ENCODE peak calls at places on chromosomes 11 and 22, in five cellular contexts. One of them, this sample, is unnamed.

GRCh38 chr11:13091373-13091772 is 82.3 kb downstream of the RASSF10 start:
- DNase-seq in transverse colon: no peak
- DNase-seq in tibial nerve: no peak
- DNase-seq in stomach: no peak
- DNase-seq in cardiac muscle cell: no peak
- DNase-seq in this sample: no peak

GRCh38 chr11:3865388-3866193 is 10.1 kb downstream of the STIM1 start:
- DNase-seq in transverse colon: no peak
- DNase-seq in tibial nerve: no peak
- DNase-seq in stomach: no peak
- DNase-seq in cardiac muscle cell: peak; percentile 44
- DNase-seq in this sample: peak; percentile 73

GRCh38 chr22:44998296-44998695 is 11.5 kb downstream of the PHF21B start:
- DNase-seq in transverse colon: no peak
- DNase-seq in tibial nerve: no peak
- DNase-seq in stomach: no peak
- DNase-seq in cardiac muscle cell: no peak
- DNase-seq in this sample: no peak

GRCh38 chr11:115348404-115348803 is 155.8 kb downstream of the CADM1 start:
- DNase-seq in transverse colon: no peak
- DNase-seq in tibial nerve: no peak
- DNase-seq in stomach: no peak
- DNase-seq in cardiac muscle cell: no peak
- DNase-seq in this sample: no peak

GRCh38 chr22:43969021-43969878 is 14.0 kb downstream of the SAMM50 start:
- DNase-seq in transverse colon: no peak
- DNase-seq in tibial nerve: no peak
- DNase-seq in stomach: no peak
- DNase-seq in cardiac muscle cell: no peak
- DNase-seq in this sample: no peak

GRCh38 chr22:26983311-26983710 is 325.9 kb downstream of the MIAT start:
- DNase-seq in transverse colon: no peak
- DNase-seq in tibial nerve: no peak
- DNase-seq in stomach: no peak
- DNase-seq in cardiac muscle cell: no peak
- DNase-seq in this sample: no peak

GRCh38 chr22:39223091-39223710 is 21.6 kb downstream of the PDGFB start:
- DNase-seq in transverse colon: no peak
- DNase-seq in tibial nerve: no peak
- DNase-seq in stomach: no peak
- DNase-seq in cardiac muscle cell: no peak
- DNase-seq in this sample: no peak

GRCh38 chr11:70244698-70245097 is 25.8 kb upstream of the PPFIA1 start:
- DNase-seq in transverse colon: no peak
- DNase-seq in tibial nerve: no peak
- DNase-seq in stomach: no peak
- DNase-seq in cardiac muscle cell: no peak
- DNase-seq in this sample: peak; percentile 59

GRCh38 chr22:45620707-45621106 is 50.9 kb upstream of the ATXN10 start:
- DNase-seq in transverse colon: no peak
- DNase-seq in tibial nerve: no peak
- DNase-seq in stomach: no peak
- DNase-seq in cardiac muscle cell: no peak
- DNase-seq in this sample: no peak

GRCh38 chr22:48112687-48113521 is 1350.5 kb downstream of the TBC1D22A start:
- DNase-seq in transverse colon: no peak
- DNase-seq in tibial nerve: no peak
- DNase-seq in stomach: no peak
- DNase-seq in cardiac muscle cell: no peak
- DNase-seq in this sample: no peak

GRCh38 chr11:132114185-132114584 is 743.8 kb downstream of the NTM start:
- DNase-seq in transverse colon: peak; percentile 18
- DNase-seq in tibial nerve: peak; percentile 41
- DNase-seq in stomach: peak; percentile 46
- DNase-seq in cardiac muscle cell: peak; percentile 72
- DNase-seq in this sample: peak; percentile 56

GRCh38 chr11:57477507-57478189 is 17.3 kb downstream of the RTN4RL2 start:
- DNase-seq in transverse colon: peak; percentile 32
- DNase-seq in tibial nerve: no peak
- DNase-seq in stomach: peak; percentile 86
- DNase-seq in cardiac muscle cell: no peak
- DNase-seq in this sample: no peak

GRCh38 chr22:36510966-36511881 is 4.4 kb upstream of the FOXRED2 start:
- DNase-seq in transverse colon: peak; percentile 34
- DNase-seq in tibial nerve: peak; percentile 52
- DNase-seq in stomach: no peak
- DNase-seq in cardiac muscle cell: peak; percentile 66
- DNase-seq in this sample: peak; percentile 70

GRCh38 chr11:16000065-16000464 is 356.3 kb downstream of the SOX6 start:
- DNase-seq in transverse colon: no peak
- DNase-seq in tibial nerve: no peak
- DNase-seq in stomach: no peak
- DNase-seq in cardiac muscle cell: no peak
- DNase-seq in this sample: peak; percentile 84

GRCh38 chr22:42994917-42995562 is 19.9 kb downstream of the PACSIN2 start:
- DNase-seq in transverse colon: peak; percentile 75
- DNase-seq in tibial nerve: peak; percentile 59
- DNase-seq in stomach: peak; percentile 79
- DNase-seq in cardiac muscle cell: peak; percentile 37
- DNase-seq in this sample: peak; percentile 93

GRCh38 chr11:108224908-108225786 is 2.3 kb downstream of the ATM start:
- DNase-seq in transverse colon: no peak
- DNase-seq in tibial nerve: peak; percentile 12
- DNase-seq in stomach: no peak
- DNase-seq in cardiac muscle cell: no peak
- DNase-seq in this sample: no peak

GRCh38 chr22:43399980-43400358 is 11.8 kb upstream of the MPPED1 start:
- DNase-seq in transverse colon: no peak
- DNase-seq in tibial nerve: no peak
- DNase-seq in stomach: no peak
- DNase-seq in cardiac muscle cell: no peak
- DNase-seq in this sample: no peak

GRCh38 chr11:16924826-16925494 is 89.3 kb downstream of the PLEKHA7 start:
- DNase-seq in transverse colon: peak; percentile 89
- DNase-seq in tibial nerve: peak; percentile 14
- DNase-seq in stomach: peak; percentile 86
- DNase-seq in cardiac muscle cell: peak; percentile 67
- DNase-seq in this sample: peak; percentile 64

GRCh38 chr11:86988351-86988881 is 33.2 kb upstream of the FZD4 start:
- DNase-seq in transverse colon: no peak
- DNase-seq in tibial nerve: no peak
- DNase-seq in stomach: no peak
- DNase-seq in cardiac muscle cell: no peak
- DNase-seq in this sample: no peak

GRCh38 chr22:37624876-37625275 is 14.6 kb upstream of the SH3BP1 start:
- DNase-seq in transverse colon: no peak
- DNase-seq in tibial nerve: no peak
- DNase-seq in stomach: no peak
- DNase-seq in cardiac muscle cell: no peak
- DNase-seq in this sample: no peak

GRCh38 chr11:119687220-119688046 is 41.6 kb downstream of the NECTIN1 start:
- DNase-seq in transverse colon: no peak
- DNase-seq in tibial nerve: no peak
- DNase-seq in stomach: no peak
- DNase-seq in cardiac muscle cell: no peak
- DNase-seq in this sample: no peak

GRCh38 chr11:111355956-111356659 is 23.0 kb downstream of the POU2AF1 start:
- DNase-seq in transverse colon: no peak
- DNase-seq in tibial nerve: no peak
- DNase-seq in stomach: no peak
- DNase-seq in cardiac muscle cell: no peak
- DNase-seq in this sample: no peak

GRCh38 chr22:21945453-21946261 is 7.0 kb downstream of the PPM1F start:
- DNase-seq in transverse colon: no peak
- DNase-seq in tibial nerve: no peak
- DNase-seq in stomach: no peak
- DNase-seq in cardiac muscle cell: no peak
- DNase-seq in this sample: no peak

GRCh38 chr22:29336751-29337490 is 21.4 kb upstream of the RASL10A start:
- DNase-seq in transverse colon: no peak
- DNase-seq in tibial nerve: no peak
- DNase-seq in stomach: peak; percentile 74
- DNase-seq in cardiac muscle cell: no peak
- DNase-seq in this sample: no peak

GRCh38 chr11:46202149-46202548 is 75.3 kb upstream of the CREB3L1 start:
- DNase-seq in transverse colon: no peak
- DNase-seq in tibial nerve: no peak
- DNase-seq in stomach: no peak
- DNase-seq in cardiac muscle cell: no peak
- DNase-seq in this sample: no peak

DNA sequence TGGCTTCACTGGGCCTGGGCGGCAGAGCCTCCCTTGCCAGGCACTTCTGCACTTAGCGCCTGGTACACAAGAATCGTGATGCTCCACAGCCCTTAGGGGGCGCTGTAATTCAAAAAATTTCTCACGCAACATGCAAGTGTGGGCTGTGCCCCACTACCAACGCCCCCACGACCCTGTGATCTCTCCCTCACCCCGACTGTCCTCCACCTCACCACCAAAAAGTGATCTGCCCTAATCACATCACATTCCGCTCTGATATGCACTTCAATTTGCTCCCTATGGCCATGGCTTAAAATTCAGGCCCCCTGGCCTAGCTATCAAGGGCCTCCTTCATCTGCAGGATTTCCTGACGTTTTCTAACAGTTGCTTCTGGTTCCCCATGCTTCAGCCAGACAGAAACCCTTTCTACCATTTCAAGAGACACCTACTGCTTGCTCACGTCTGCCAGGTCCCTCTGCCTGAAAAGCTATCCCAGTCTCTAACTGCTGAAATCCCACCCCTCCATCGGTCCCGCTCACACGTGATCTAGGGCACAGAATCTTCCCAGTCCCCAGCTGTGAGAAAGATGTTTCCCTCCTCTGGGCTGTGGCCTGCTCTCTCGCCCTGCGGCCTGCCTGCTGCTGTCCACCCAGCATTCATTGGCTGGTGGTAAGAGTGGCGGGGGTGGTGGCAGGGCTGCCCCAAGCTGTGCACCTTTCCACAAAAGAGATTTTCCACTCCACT is 27.9 kb upstream of the LRRC32 start:
- DNase-seq in transverse colon: no peak
- DNase-seq in tibial nerve: no peak
- DNase-seq in stomach: no peak
- DNase-seq in cardiac muscle cell: no peak
- DNase-seq in this sample: no peak
- TF ChIP-seq CTCF in transverse colon: no peak
- TF ChIP-seq CTCF in tibial nerve: no peak
- TF ChIP-seq CTCF in stomach: no peak
- TF ChIP-seq CTCF in cardiac muscle cell: peak; percentile 39
- TF ChIP-seq CTCF in this sample: no peak

GRCh38 chr22:49934891-49935557 is 16.6 kb downstream of the CRELD2 start:
- DNase-seq in transverse colon: peak; percentile 92
- DNase-seq in tibial nerve: peak; percentile 78
- DNase-seq in stomach: peak; percentile 88
- DNase-seq in cardiac muscle cell: peak; percentile 54
- DNase-seq in this sample: peak; percentile 85
- H3K4me3 ChIP-seq in transverse colon: peak overlapping the region; percentile 33
- H3K4me3 ChIP-seq in tibial nerve: peak overlapping the region; percentile 60
- H3K4me3 ChIP-seq in stomach: peak overlapping the region; percentile 54
- H3K4me3 ChIP-seq in cardiac muscle cell: no peak overlapping the region
- H3K4me3 ChIP-seq in this sample: peak overlapping the region; percentile 60

GRCh38 chr11:11155962-11156815 is 196.9 kb downstream of the CSNK2A3 start:
- DNase-seq in transverse colon: no peak
- DNase-seq in tibial nerve: no peak
- DNase-seq in stomach: no peak
- DNase-seq in cardiac muscle cell: peak; percentile 30
- DNase-seq in this sample: no peak
- TF ChIP-seq CTCF in transverse colon: peak; percentile 27
- TF ChIP-seq CTCF in tibial nerve: no peak
- TF ChIP-seq CTCF in stomach: no peak
- TF ChIP-seq CTCF in cardiac muscle cell: peak; percentile 54
- TF ChIP-seq CTCF in this sample: peak; percentile 32

GRCh38 chr22:24265734-24266133 is 4.9 kb upstream of the SPECC1L start:
- DNase-seq in transverse colon: no peak
- DNase-seq in tibial nerve: no peak
- DNase-seq in stomach: no peak
- DNase-seq in cardiac muscle cell: no peak
- DNase-seq in this sample: no peak

GRCh38 chr22:24271406-24271760 is 752 bp downstream of the SPECC1L start:
- DNase-seq in transverse colon: no peak
- DNase-seq in tibial nerve: peak; percentile 52
- DNase-seq in stomach: no peak
- DNase-seq in cardiac muscle cell: no peak
- DNase-seq in this sample: peak; percentile 46

DNA sequence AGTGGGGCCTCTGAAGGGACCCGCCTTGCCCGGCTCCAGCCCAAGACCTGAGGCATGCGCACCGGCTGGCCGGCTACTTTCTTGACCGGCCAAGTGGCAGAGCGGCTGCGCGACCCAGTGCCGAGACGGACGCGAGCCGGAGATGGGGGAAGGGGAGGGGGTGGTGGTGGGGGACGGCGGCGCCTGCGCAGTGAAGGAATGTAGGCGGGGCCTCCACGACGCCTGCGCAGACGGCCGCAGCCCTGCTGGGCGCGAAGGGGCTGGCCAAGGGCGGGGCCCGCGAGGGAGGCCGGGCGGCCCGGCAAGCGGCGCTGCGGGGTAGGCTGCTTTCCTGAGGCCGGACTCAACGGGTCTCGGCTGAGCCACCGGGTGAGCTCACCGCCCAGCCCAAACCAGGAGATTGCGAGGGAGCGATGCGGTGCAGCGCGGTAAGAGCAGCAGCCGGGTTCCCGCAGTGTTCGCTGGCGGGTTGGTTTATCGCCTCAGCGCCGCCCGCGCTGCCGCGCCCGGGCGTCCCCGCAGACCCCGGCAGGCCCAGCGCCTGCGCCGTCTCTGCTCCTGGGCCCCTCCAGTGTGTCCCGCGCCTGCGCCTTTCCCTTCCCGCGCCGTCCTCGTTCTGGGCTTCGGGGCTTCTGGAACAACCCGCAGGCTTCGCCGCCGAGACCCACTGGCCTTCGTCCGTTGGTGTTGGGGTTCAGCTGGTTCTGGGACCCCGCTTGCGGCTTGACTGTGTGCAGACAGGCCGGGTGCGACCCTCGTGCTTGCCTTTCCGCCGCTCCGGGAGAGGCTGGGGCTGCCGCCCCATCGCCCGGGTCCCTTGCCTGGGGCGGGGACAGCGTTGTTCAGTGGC is at the start of gene SPECC1L:
- DNase-seq in transverse colon: peak; percentile 94
- DNase-seq in tibial nerve: peak; percentile 85
- DNase-seq in stomach: peak; percentile 96
- DNase-seq in cardiac muscle cell: peak; percentile 94
- DNase-seq in this sample: peak; percentile 97
- H3K4me3 ChIP-seq in transverse colon: peak within 1 kb of the TSS; percentile 95
- H3K4me3 ChIP-seq in tibial nerve: peak within 1 kb of the TSS; percentile 92
- H3K4me3 ChIP-seq in stomach: peak within 1 kb of the TSS; percentile 71
- H3K4me3 ChIP-seq in cardiac muscle cell: peak within 1 kb of the TSS; percentile 48
- H3K4me3 ChIP-seq in this sample: peak within 1 kb of the TSS; percentile 93